ENCODE peak calls at places on chromosomes 11 and 22, in eight cellular contexts. Z is bronchial epithelial cell, U is right lobe of liver, K is pancreas, M is left ventricle myocardium inferior, X is cardiac fibroblast, E is brain microvascular endothelial cell, V is esophagus squamous epithelium. J is an unnamed sample.

GRCh38 chr11:119639642-119640205 is 89.3 kb downstream of the NECTIN1 start:
- DNase-seq in X (no peak), U (no peak), V (no peak), M (no peak), K (no peak), E (no peak), Z (no peak), J (no peak)

GRCh38 chr11:19060629-19061028 is at the start of gene MRGPRX2:
- DNase-seq in K (no peak), Z (no peak), M (no peak), U (no peak), V (no peak), E (no peak), X (no peak), J (no peak)

GRCh38 chr11:422249-422656 is 7.5 kb upstream of the SIGIRR start:
- DNase-seq in X (no peak), U (no peak), M (no peak), V (no peak), Z (no peak), K (no peak), E (no peak), J (no peak)

GRCh38 chr11:1339066-1339675 is 29.7 kb upstream of the TOLLIP start:
- DNase-seq in V (no peak), K (no peak), E (no peak), Z (no peak), M (no peak), X (peak; percentile 5), U (no peak), J (no peak)

GRCh38 chr11:16606784-16607674 is 131.4 kb upstream of the C11orf58 start:
- DNase-seq in U (peak; percentile 65), X (no peak), E (no peak), K (peak; percentile 85), Z (no peak), M (peak; percentile 68), V (no peak), J (peak; percentile 71)

GRCh38 chr22:39682994-39683393 is 112.4 kb downstream of the CACNA1I start:
- DNase-seq in U (no peak), K (peak; percentile 24), M (no peak), X (no peak), Z (no peak), E (no peak), V (no peak), J (no peak)

GRCh38 chr11:67027943-67028542 is 5.1 kb downstream of the SYT12 start:
- DNase-seq in U (no peak), Z (peak; percentile 24), V (no peak), M (no peak), E (no peak), K (no peak), X (no peak), J (no peak)

GRCh38 chr11:23961503-23962338 is 535.1 kb upstream of the LUZP2 start:
- DNase-seq in V (no peak), E (no peak), Z (no peak), U (no peak), X (no peak), K (peak; percentile 55), M (no peak), J (no peak)

GRCh38 chr11:119756169-119756568 is 27.2 kb upstream of the NECTIN1 start:
- DNase-seq in U (no peak), X (no peak), Z (no peak), K (no peak), E (no peak), V (no peak), M (no peak), J (no peak)

GRCh38 chr22:30488121-30488520 is 16.3 kb upstream of the SEC14L3 start:
- DNase-seq in U (no peak), M (no peak), Z (no peak), V (no peak), E (no peak), X (no peak), K (no peak), J (no peak)

GRCh38 chr22:41752011-41752975 is 48.2 kb upstream of the CCDC134 start:
- DNase-seq in K (no peak), X (no peak), E (no peak), V (no peak), U (no peak), M (no peak), Z (peak; percentile 53), J (no peak)

GRCh38 chr11:117096140-117096972 is 1.9 kb downstream of the SIK3 start:
- DNase-seq in K (no peak), M (no peak), Z (no peak), V (no peak), E (no peak), U (peak; percentile 75), X (no peak), J (no peak)

GRCh38 chr11:8354622-8355417 is 91.1 kb upstream of the LMO1 start:
- DNase-seq in M (no peak), V (no peak), X (no peak), K (no peak), U (no peak), E (no peak), Z (peak; percentile 21), J (peak; percentile 34)

DNA sequence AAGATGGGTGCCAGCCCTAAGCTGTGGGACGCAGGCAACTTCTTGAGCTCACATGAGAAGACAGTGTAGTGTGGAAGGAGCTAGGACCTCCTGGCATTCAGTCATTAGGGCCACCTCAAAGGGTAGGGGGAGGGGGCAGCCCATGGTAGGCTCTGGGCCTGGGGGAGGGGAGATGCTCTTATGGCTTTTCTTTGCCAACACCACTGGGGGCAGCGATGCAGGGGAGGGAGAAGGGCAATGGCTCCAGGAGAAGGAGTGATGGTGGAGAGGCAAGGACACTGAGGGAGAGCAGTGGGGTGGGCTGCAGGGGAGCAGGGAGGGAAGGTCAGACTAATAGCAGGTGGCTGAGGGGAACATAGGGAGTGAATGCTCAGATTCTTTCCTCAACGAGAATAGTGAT is 63.3 kb upstream of the SUSD2 start:
- DNase-seq in X (no peak), Z (no peak), U (no peak), M (no peak), K (no peak), E (no peak), V (no peak), J (no peak)
- TF ChIP-seq CTCF in X (no peak), Z (no peak), U (no peak), M (no peak), K (no peak), E (peak; percentile 17), V (no peak), J (no peak)

GRCh38 chr11:60923326-60923725 is 934 bp upstream of the TMEM132A start:
- DNase-seq in K (no peak), X (no peak), M (no peak), V (no peak), E (no peak), Z (no peak), U (no peak), J (no peak)

GRCh38 chr11:60923800-60924109 is 505 bp upstream of the TMEM132A start:
- DNase-seq in K (peak; percentile 77), U (no peak), M (no peak), E (no peak), X (no peak), Z (no peak), V (no peak), J (no peak)

GRCh38 chr11:60924906-60925684 is 835 bp downstream of the TMEM132A start:
- DNase-seq in M (no peak), Z (no peak), X (no peak), E (no peak), U (no peak), K (peak; percentile 77), V (no peak), J (peak; percentile 36)

GRCh38 chr11:60922906-60923305 is 1.4 kb upstream of the TMEM132A start:
- DNase-seq in V (no peak), M (no peak), K (no peak), E (no peak), U (no peak), Z (no peak), X (no peak), J (no peak)

GRCh38 chr11:60924110-60924905 is at the start of gene TMEM132A:
- DNase-seq in M (peak; percentile 74), K (peak; percentile 89), U (peak; percentile 77), E (peak; percentile 62), Z (peak; percentile 56), X (peak; percentile 64), V (no peak), J (peak; percentile 84)
- TF ChIP-seq CTCF in M (no peak), K (no peak), U (no peak), E (no peak), Z (peak; percentile 5), X (no peak), V (no peak), J (no peak)

GRCh38 chr11:65059959-65060824 is 1.8 kb upstream of the NAALADL1 start:
- DNase-seq in U (no peak), Z (no peak), X (peak; percentile 41), K (no peak), E (no peak), V (no peak), M (no peak), J (no peak)

GRCh38 chr11:65063532-65063931 is 5.2 kb upstream of the NAALADL1 start:
- DNase-seq in K (no peak), E (no peak), M (no peak), X (no peak), U (no peak), Z (peak; percentile 31), V (no peak), J (no peak)

GRCh38 chr11:65059523-65059922 is 1.2 kb upstream of the NAALADL1 start:
- DNase-seq in E (no peak), V (no peak), X (no peak), Z (no peak), K (no peak), U (no peak), M (no peak), J (no peak)

GRCh38 chr11:65058419-65059054 is at the start of gene NAALADL1:
- DNase-seq in M (no peak), V (no peak), E (no peak), K (no peak), Z (no peak), U (no peak), X (no peak), J (no peak)

GRCh38 chr11:65060913-65061408 is 2.6 kb upstream of the NAALADL1 start:
- DNase-seq in M (no peak), X (peak; percentile 26), K (no peak), E (no peak), U (no peak), Z (peak; percentile 23), V (no peak), J (no peak)
- TF ChIP-seq CTCF in M (no peak), X (peak; percentile 34), K (no peak), E (peak; percentile 62), U (no peak), Z (peak; percentile 31), V (peak; percentile 16), J (peak; percentile 9)

DNA sequence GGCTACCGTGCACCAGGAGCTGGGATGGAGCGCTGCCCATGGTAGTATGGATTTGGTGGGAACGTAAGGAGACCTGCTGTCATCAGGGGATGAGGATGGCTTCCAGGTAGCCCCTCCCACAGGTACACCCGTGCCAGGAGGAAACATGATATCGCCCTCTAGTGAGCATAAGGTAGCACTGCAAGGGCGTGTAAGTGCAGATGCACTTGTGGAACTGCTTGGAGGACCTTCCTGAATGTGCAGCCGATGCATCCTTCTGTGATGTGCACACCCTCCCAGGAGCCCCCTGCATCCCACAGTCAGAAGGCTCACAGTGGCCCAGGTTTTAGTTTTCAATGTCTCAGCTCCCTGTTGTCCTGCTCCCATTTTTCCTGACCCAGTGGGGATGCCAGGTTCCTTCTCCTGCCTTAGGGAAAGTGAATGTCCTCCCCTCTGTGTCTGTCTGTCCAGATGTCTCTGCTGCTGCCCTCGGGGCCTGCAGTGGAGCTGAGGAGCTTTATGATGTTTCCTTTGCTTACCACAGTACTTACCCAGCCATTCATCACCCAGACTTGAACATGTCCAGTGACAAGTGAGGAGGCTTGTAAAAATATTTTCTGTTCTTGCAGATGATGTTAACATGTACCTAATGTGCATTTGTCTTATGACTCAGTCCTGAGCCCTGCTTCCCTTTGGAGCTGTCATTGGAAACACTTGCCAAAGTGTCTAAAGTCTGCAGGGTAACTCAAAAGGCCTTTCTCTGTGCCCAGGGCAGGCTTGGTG is 49.2 kb downstream of the DBX1 start:
- DNase-seq in V (no peak), E (peak; percentile 73), X (peak; percentile 88), Z (peak; percentile 83), U (peak; percentile 53), M (no peak), K (no peak), J (peak; percentile 63)
- TF ChIP-seq CTCF in V (peak; percentile 71), E (peak; percentile 96), X (peak; percentile 95), Z (peak; percentile 95), U (peak; percentile 67), M (peak; percentile 84), K (peak; percentile 70), J (peak; percentile 92)

J was measured in nephron progenitor cell.